ENCODE peak calls at places on chromosomes 4 and X, in nine cellular contexts. A, P, Q, J, S, Z, E, H and F are unnamed samples.

GRCh38 chr4:106011387-106011786 is 116.1 kb downstream of the NPNT start:
- DNase-seq in A (no peak), P (no peak), Q (no peak), J (no peak), S (no peak), Z (no peak), E (no peak), H (no peak), F (no peak)

GRCh38 chr4:107794001-107794400 is 30.7 kb upstream of the SGMS2 start:
- DNase-seq in A (no peak), P (no peak), Q (no peak), J (no peak), S (no peak), Z (no peak), E (no peak), H (no peak), F (no peak)

GRCh38 chr4:40918330-40918729 is 168.6 kb downstream of the NSUN7 start:
- DNase-seq in A (no peak), P (no peak), Q (no peak), J (peak), S (peak), Z (peak), E (peak), H (no peak), F (peak)

GRCh38 chrX:1418901-1419544 is 27.1 kb upstream of the SLC25A6 start:
- DNase-seq in A (no peak), P (no peak), Q (no peak), J (no peak), S (no peak), Z (no peak), E (no peak), H (no peak), F (no peak)

GRCh38 chrX:22486326-22486725 is 213.6 kb downstream of the CBLL2 start:
- DNase-seq in A (no peak), P (no peak), Q (no peak), J (no peak), S (peak), Z (no peak), E (no peak), H (no peak), F (peak)

GRCh38 chrX:9790866-9791265 is 4.6 kb downstream of the SHROOM2 start:
- DNase-seq in A (no peak), P (no peak), Q (no peak), J (no peak), S (no peak), Z (no peak), E (no peak), H (no peak), F (no peak)

GRCh38 chrX:2502668-2503519 is 2.1 kb upstream of the DHRSX start:
- DNase-seq in A (no peak), P (no peak), Q (no peak), J (peak), S (peak), Z (no peak), E (no peak), H (no peak), F (peak)

GRCh38 chr4:189001283-189001970 is 862.2 kb downstream of the TRIML1 start:
- DNase-seq in A (no peak), P (no peak), Q (no peak), J (no peak), S (no peak), Z (no peak), E (no peak), H (no peak), F (no peak)

GRCh38 chr4:38119663-38120374 is 159.6 kb downstream of the PTTG2 start:
- DNase-seq in A (no peak), P (no peak), Q (no peak), J (no peak), S (no peak), Z (no peak), E (no peak), H (no peak), F (peak)

GRCh38 chrX:99857455-99857854 is 552.6 kb downstream of the PCDH19 start:
- DNase-seq in A (no peak), P (no peak), Q (peak), J (peak), S (no peak), Z (no peak), E (no peak), H (no peak), F (no peak)

GRCh38 chrX:47145408-47146120 is 543 bp downstream of the RBM10 start:
- DNase-seq in A (no peak), P (no peak), Q (no peak), J (no peak), S (no peak), Z (no peak), E (no peak), H (no peak), F (no peak)

GRCh38 chrX:148310402-148311200 is 189.8 kb upstream of the AFF2 start:
- DNase-seq in A (no peak), P (no peak), Q (no peak), J (no peak), S (no peak), Z (no peak), E (no peak), H (peak), F (no peak)

GRCh38 chr4:110510955-110511544 is 35.1 kb downstream of the ENPEP start:
- DNase-seq in A (no peak), P (no peak), Q (peak), J (peak), S (peak), Z (no peak), E (peak), H (no peak), F (peak)

GRCh38 chr4:100681289-100681688 is 163.5 kb upstream of the EMCN start:
- DNase-seq in A (no peak), P (no peak), Q (no peak), J (no peak), S (no peak), Z (no peak), E (no peak), H (no peak), F (no peak)

GRCh38 chrX:78105944-78106650 is 2.0 kb downstream of the PGK1 start:
- DNase-seq in A (no peak), P (no peak), Q (no peak), J (peak), S (no peak), Z (no peak), E (no peak), H (peak), F (no peak)

GRCh38 chrX:11597479-11597878 is 68.2 kb downstream of the ARHGAP6 start:
- DNase-seq in A (no peak), P (no peak), Q (no peak), J (no peak), S (no peak), Z (no peak), E (no peak), H (no peak), F (peak)

GRCh38 chrX:17441965-17442364 is 67.0 kb downstream of the NHS start:
- DNase-seq in A (no peak), P (no peak), Q (no peak), J (no peak), S (peak), Z (no peak), E (no peak), H (no peak), F (peak)

GRCh38 chr4:170128219-170128804 is 38.6 kb upstream of the AADAT start:
- DNase-seq in A (no peak), P (no peak), Q (no peak), J (no peak), S (no peak), Z (no peak), E (no peak), H (no peak), F (no peak)

GRCh38 chr4:54423066-54423465 is 194.0 kb downstream of the PDGFRA start:
- DNase-seq in A (no peak), P (no peak), Q (no peak), J (no peak), S (no peak), Z (no peak), E (no peak), H (no peak), F (peak)

GRCh38 chr4:138056541-138056940 is 185.6 kb downstream of the SLC7A11 start:
- DNase-seq in A (no peak), P (no peak), Q (no peak), J (no peak), S (no peak), Z (no peak), E (no peak), H (no peak), F (no peak)

GRCh38 chrX:40074959-40075332 is 22.8 kb downstream of the BCOR start:
- DNase-seq in A (no peak), P (no peak), Q (no peak), J (no peak), S (no peak), Z (no peak), E (no peak), H (no peak), F (no peak)

GRCh38 chr4:142845293-142846070 is 619 bp downstream of the INPP4B start:
- DNase-seq in A (no peak), P (no peak), Q (peak), J (peak), S (no peak), Z (no peak), E (peak), H (no peak), F (no peak)

GRCh38 chr4:40481977-40482376 is 146.8 kb downstream of the CHRNA9 start:
- DNase-seq in A (no peak), P (no peak), Q (no peak), J (no peak), S (no peak), Z (no peak), E (no peak), H (no peak), F (no peak)

GRCh38 chr4:8303485-8304281 is 34.1 kb downstream of the HTRA3 start:
- DNase-seq in A (no peak), P (no peak), Q (no peak), J (peak), S (peak), Z (no peak), E (no peak), H (no peak), F (peak)

GRCh38 chrX:43505759-43506158 is 150.3 kb upstream of the MAOA start:
- DNase-seq in A (no peak), P (no peak), Q (no peak), J (no peak), S (no peak), Z (no peak), E (no peak), H (no peak), F (no peak)

GRCh38 chr4:125315571-125316390 is 1.0 kb downstream of the FAT4 start:
- DNase-seq in A (peak), P (no peak), Q (peak), J (peak), S (peak), Z (peak), E (peak), H (no peak), F (peak)